ENCODE peak calls at places on chromosomes 4 and X, in six cellular contexts. S is hepatocyte, F is SK-N-SH, T is OCI-LY7, D is GM23248, N is MM.1S. C is an unnamed sample.

GRCh38 chrX:47992093-47992375 is 11.8 kb downstream of the ZNF182 start:
- DNase-seq in S (no peak), D (no peak), F (no peak), T (no peak), N (no peak), C (no peak)

GRCh38 chr4:40199179-40199670 is 2.4 kb downstream of the RHOH start:
- DNase-seq in N (peak), D (no peak), F (no peak), T (peak), S (no peak), C (no peak)

GRCh38 chr4:144872508-144873293 is 225.3 kb downstream of the ANAPC10 start:
- DNase-seq in D (no peak), S (peak), T (no peak), F (no peak), N (no peak), C (no peak)

GRCh38 chrX:2875798-2876399 is 47.2 kb downstream of the GYG2 start:
- DNase-seq in F (peak), D (peak), S (peak), N (peak), T (no peak), C (peak)

GRCh38 chrX:20668550-20668949 is 401.8 kb upstream of the RPS6KA3 start:
- DNase-seq in D (no peak), S (no peak), F (no peak), N (no peak), T (no peak), C (no peak)

GRCh38 chr4:135508006-135508714 is 1306.6 kb upstream of the PABPC4L start:
- DNase-seq in S (no peak), N (peak), D (peak), T (no peak), F (no peak), C (peak)

GRCh38 chrX:46408553-46409407 is 136.4 kb downstream of the ZNF674 start:
- DNase-seq in T (peak), D (peak), N (peak), F (peak), S (peak), C (peak)

GRCh38 chr4:182111586-182111985 is 131.6 kb upstream of the TENM3 start:
- DNase-seq in T (no peak), F (no peak), D (no peak), N (no peak), S (peak), C (no peak)

GRCh38 chr4:52643846-52644245 is 15.3 kb downstream of the USP46 start:
- DNase-seq in T (no peak), D (peak), S (peak), N (no peak), F (peak), C (peak)

GRCh38 chr4:37054670-37055069 is 189.9 kb upstream of the NWD2 start:
- DNase-seq in T (no peak), D (no peak), F (no peak), N (no peak), S (no peak), C (no peak)

GRCh38 chrX:132488092-132488749 is 617 bp downstream of the MBNL3 start:
- DNase-seq in S (no peak), D (peak), N (peak), F (no peak), T (peak), C (peak)

GRCh38 chr4:158146736-158147135 is 26.1 kb downstream of the GASK1B start:
- DNase-seq in D (no peak), N (no peak), T (no peak), S (no peak), F (no peak), C (no peak)

GRCh38 chrX:136138939-136139338 is 8.4 kb upstream of the FHL1 start:
- DNase-seq in D (no peak), T (no peak), F (no peak), S (no peak), N (no peak), C (no peak)

DNA sequence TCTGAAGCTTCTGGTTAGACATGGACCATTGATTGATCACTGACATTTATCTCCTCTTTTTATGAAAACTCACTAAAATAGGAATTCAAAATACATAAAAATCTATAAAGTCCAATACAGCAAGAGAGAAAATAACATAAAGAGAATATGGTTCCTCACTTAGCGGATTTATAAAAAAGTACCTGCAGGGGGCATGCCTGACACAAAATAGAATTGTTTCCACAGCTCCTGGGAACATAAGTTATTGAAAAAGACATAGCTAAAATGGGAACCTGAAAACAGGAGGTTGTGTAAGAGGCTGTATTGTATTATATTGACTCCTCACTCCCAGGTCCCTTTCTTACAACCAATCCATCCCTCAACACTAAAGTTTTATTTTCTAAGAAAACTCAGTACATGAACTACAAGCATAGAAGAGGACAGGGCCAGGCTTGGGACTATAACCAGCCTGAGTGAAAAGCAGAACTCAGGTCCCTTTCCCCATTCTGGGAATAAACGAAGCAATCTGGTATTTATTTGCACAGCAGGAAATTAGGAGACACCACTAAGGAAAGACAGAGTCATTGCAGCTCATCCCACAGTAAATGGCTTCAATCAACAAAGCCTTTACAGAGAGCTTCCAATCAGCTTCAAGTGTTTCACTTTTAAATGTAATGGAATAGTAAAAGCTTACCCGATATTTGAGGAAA is 121.1 kb upstream of the NDST4 start:
- DNase-seq in F (peak), N (peak), T (peak), S (peak), D (peak), C (peak)
- TF ChIP-seq EZH2phosphoT487 in F (no peak), N (no peak), T (no peak), S (no peak), D (no peak), C (no peak)

GRCh38 chr4:174973336-174973735 is 55.2 kb downstream of the ADAM29 start:
- DNase-seq in F (no peak), D (no peak), N (no peak), T (no peak), S (no peak), C (no peak)
- TF ChIP-seq EZH2phosphoT487 in F (no peak), D (no peak), N (no peak), T (no peak), S (no peak), C (no peak)

GRCh38 chr4:4334798-4335520 is 44.9 kb downstream of the ZBTB49 start:
- DNase-seq in D (peak), F (peak), T (peak), N (peak), S (peak), C (peak)
- TF ChIP-seq EZH2phosphoT487 in D (no peak), F (no peak), T (no peak), N (no peak), S (no peak), C (no peak)

DNA sequence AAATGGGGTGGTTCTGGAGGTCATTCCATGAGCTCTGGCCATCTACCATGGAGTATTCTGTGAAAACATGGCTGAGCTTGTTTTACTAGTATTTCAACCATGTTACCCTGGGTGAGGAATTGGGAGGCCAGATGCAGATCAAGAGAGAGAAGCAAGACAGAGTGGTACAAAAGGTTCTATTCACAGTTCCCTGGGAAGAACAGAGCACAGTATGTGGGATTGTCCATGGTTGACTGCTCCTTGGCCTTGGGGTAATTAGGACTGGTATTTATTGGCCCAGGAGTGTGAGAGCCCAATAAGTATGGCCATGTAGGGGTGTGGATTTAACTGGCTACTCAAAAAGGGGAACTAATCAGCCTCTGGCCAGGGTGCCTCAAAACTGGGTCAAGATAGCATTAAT is 239.7 kb upstream of the GATB start:
- DNase-seq in T (no peak), F (no peak), N (no peak), S (no peak), D (no peak), C (no peak)
- TF ChIP-seq EZH2phosphoT487 in T (no peak), F (no peak), N (no peak), S (no peak), D (no peak), C (no peak)

GRCh38 chr4:121790976-121791375 is 10.1 kb upstream of the EXOSC9 start:
- DNase-seq in T (no peak), S (peak), F (no peak), N (no peak), D (no peak), C (no peak)
- TF ChIP-seq EZH2phosphoT487 in T (no peak), S (no peak), F (no peak), N (no peak), D (no peak), C (no peak)

GRCh38 chrX:10160221-10160620 is 3.4 kb downstream of the CLCN4 start:
- DNase-seq in S (no peak), T (no peak), D (no peak), F (no peak), N (no peak), C (no peak)

GRCh38 chrX:10157032-10157341 is 212 bp downstream of the CLCN4 start:
- DNase-seq in N (no peak), D (no peak), T (no peak), S (no peak), F (no peak), C (peak)

GRCh38 chrX:10159069-10159468 is 2.3 kb downstream of the CLCN4 start:
- DNase-seq in T (no peak), S (no peak), F (peak), N (no peak), D (no peak), C (no peak)

GRCh38 chrX:10157545-10157944 is 770 bp downstream of the CLCN4 start:
- DNase-seq in T (no peak), S (no peak), F (no peak), D (peak), N (no peak), C (peak)

DNA sequence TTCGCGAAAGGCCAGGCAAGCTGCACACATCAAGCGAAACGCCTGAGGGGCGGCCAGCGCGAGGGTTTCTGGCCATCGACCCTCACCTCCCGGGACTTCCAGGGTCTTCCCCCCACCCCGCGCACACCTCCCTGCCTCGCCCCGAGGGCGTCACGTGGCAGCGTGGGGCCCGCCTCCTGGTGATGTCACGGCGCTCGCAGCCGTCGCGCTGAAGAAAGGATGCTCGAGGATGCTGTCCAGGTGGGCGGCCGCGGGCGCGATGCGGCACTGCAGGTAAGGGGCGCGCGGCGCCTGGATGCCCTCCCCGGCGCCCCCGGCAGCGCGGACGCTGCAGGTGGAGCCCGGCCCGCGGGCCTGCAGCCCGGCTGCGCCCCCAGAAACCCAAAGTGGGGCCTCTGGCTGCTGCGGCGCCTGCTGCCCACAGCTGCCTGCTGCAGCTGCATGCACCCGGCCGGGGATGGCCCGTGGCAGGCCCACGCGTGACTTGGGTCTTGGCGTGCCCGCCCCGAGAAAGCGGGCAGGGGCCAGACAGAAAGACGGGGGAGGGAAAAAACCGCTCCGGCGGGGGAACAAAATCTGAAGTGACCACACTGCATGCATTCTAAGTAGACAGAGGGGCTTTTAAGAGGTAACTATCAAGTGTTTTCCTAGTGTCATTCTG is 1.6 kb downstream of the CLCN4 start:
- DNase-seq in N (no peak), F (peak), S (peak), D (peak), T (peak), C (no peak)
- TF ChIP-seq EZH2phosphoT487 in N (no peak), F (no peak), S (no peak), D (no peak), T (no peak), C (no peak)

GRCh38 chr4:154317600-154317999 is 174.0 kb downstream of the DCHS2 start:
- DNase-seq in F (no peak), T (no peak), D (no peak), N (no peak), S (no peak), C (no peak)

GRCh38 chr4:154312246-154312645 is 179.4 kb downstream of the DCHS2 start:
- DNase-seq in D (no peak), F (no peak), N (no peak), S (no peak), T (no peak), C (no peak)

GRCh38 chr4:154313004-154313587 is 178.5 kb downstream of the DCHS2 start:
- DNase-seq in D (peak), S (no peak), T (no peak), N (no peak), F (no peak), C (no peak)

GRCh38 chr4:154315741-154316140 is 175.9 kb downstream of the DCHS2 start:
- DNase-seq in D (no peak), N (no peak), T (no peak), F (no peak), S (no peak), C (no peak)

DNA sequence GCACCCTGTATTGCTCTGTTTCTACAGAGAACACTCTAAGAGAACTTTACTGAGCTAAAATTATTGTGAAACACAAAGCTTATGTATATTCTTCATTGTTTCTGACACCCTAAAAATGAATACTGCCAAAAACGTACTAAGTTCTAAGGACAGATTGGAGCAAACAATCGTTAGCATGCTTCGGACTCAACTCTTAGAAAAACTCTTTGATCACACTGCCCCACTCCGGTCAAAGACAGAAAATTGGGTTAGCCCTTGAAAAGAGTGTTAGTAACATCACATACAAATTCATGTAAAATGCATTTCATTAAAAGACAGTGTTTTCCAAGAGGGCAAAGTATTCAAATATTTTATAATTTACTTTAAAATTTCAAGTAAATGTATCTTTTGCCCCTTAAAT is 177.4 kb downstream of the DCHS2 start:
- DNase-seq in T (no peak), N (no peak), S (peak), D (peak), F (no peak), C (peak)
- TF ChIP-seq EZH2phosphoT487 in T (no peak), N (no peak), S (no peak), D (no peak), F (no peak), C (no peak)

GRCh38 chrX:65407157-65407626 is 127.4 kb downstream of the LAS1L start:
- DNase-seq in T (no peak), S (peak), N (no peak), F (no peak), D (peak), C (no peak)
- TF ChIP-seq EZH2phosphoT487 in T (no peak), S (no peak), N (no peak), F (no peak), D (no peak), C (no peak)

DNA sequence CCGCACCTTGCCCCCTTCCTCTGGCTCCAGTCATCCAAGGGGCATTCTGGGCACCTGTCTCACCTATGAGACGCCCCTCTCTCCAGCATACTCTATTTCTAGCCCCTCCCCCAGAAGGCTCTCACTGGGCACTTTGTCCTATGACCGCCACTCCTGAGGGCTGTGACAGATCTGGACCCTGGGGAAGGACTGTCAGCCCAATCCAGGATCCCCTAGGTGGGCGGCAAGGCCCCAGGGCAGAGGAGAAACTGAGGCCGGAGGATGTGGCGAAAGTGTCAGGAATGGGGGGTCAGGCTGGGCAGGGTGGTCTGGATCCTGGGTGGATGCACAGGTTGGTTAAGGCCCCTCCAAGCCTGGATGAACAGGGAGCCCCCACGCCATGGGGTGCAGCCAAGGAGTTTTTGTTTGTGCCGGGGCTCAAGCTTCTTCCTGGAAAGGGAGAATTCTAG is 16.2 kb upstream of the NAT8L start:
- DNase-seq in N (no peak), D (no peak), T (no peak), S (no peak), F (no peak), C (no peak)
- TF ChIP-seq EZH2phosphoT487 in N (no peak), D (no peak), T (no peak), S (no peak), F (no peak), C (no peak)

GRCh38 chr4:30756553-30756952 is 36.4 kb downstream of the PCDH7 start:
- DNase-seq in D (no peak), T (no peak), S (no peak), N (no peak), F (no peak), C (no peak)
- TF ChIP-seq EZH2phosphoT487 in D (no peak), T (no peak), S (no peak), N (no peak), F (no peak), C (no peak)

C was measured in PC-3.